ENCODE peak calls at places on chromosomes 3 and 15, in five cellular contexts. Z is stomach, C is SK-N-SH, A is transverse colon, I is esophagus muscularis mucosa. F is an unnamed sample.

GRCh38 chr3:151630938-151631417 is 102.7 kb upstream of the AADACL2 start:
- DNase-seq in A (no peak), Z (no peak), C (no peak), I (no peak), F (no peak)

GRCh38 chr15:79778378-79778990 is 118.3 kb downstream of the MTHFS start:
- DNase-seq in I (no peak), A (no peak), C (no peak), Z (no peak), F (no peak)

GRCh38 chr3:151580592-151580991 is 119.7 kb upstream of the IGSF10 start:
- DNase-seq in Z (no peak), C (no peak), A (no peak), I (no peak), F (no peak)

GRCh38 chr3:16148783-16149182 is 25.7 kb upstream of the GALNT15 start:
- DNase-seq in I (peak; percentile 96), Z (peak; percentile 33), C (no peak), A (peak; percentile 65), F (peak; percentile 96)

GRCh38 chr3:14555835-14556234 is 15.7 kb upstream of the GRIP2 start:
- DNase-seq in I (no peak), Z (peak; percentile 64), A (peak; percentile 20), C (no peak), F (no peak)

GRCh38 chr15:80208758-80209734 is 43.0 kb downstream of the CTXND1 start:
- DNase-seq in C (no peak), Z (no peak), A (no peak), I (peak; percentile 66), F (no peak)

GRCh38 chr3:170701696-170702678 is 116.1 kb upstream of the SLC7A14 start:
- DNase-seq in I (no peak), C (no peak), Z (no peak), A (no peak), F (no peak)

GRCh38 chr3:139106013-139106932 is 61.6 kb upstream of the PRR23C start:
- DNase-seq in Z (no peak), C (no peak), I (peak; percentile 87), A (no peak), F (no peak)

GRCh38 chr3:29141912-29142262 is 139.0 kb upstream of the RBMS3 start:
- DNase-seq in C (no peak), Z (no peak), I (no peak), A (no peak), F (no peak)

GRCh38 chr15:90000175-90000923 is 775 bp upstream of the ZNF710 start:
- DNase-seq in I (no peak), A (peak; percentile 65), Z (no peak), C (peak; percentile 64), F (peak; percentile 72)

GRCh38 chr3:120160050-120160449 is 65.8 kb upstream of the GSK3B start:
- DNase-seq in I (peak; percentile 94), Z (peak; percentile 73), C (no peak), A (peak; percentile 20), F (peak; percentile 87)

GRCh38 chr3:125129512-125129962 is 73.7 kb upstream of the HEG1 start:
- DNase-seq in A (peak; percentile 47), Z (peak; percentile 37), I (peak; percentile 95), C (no peak), F (peak; percentile 91)

GRCh38 chr15:40578892-40579291 is 9.8 kb downstream of the RPUSD2 start:
- DNase-seq in I (no peak), C (no peak), A (no peak), Z (no peak), F (no peak)

GRCh38 chr3:134372405-134373277 is 1.6 kb downstream of the AMOTL2 start:
- DNase-seq in I (no peak), C (no peak), Z (no peak), A (no peak), F (peak; percentile 66)

GRCh38 chr3:165526367-165526766 is 310.9 kb downstream of the BCHE start:
- DNase-seq in C (no peak), A (no peak), Z (no peak), I (no peak), F (no peak)

GRCh38 chr3:129040039-129040336 is 20.6 kb upstream of the GP9 start:
- DNase-seq in Z (no peak), A (no peak), C (no peak), I (no peak), F (peak; percentile 21)

GRCh38 chr3:194828126-194828525 is 142.4 kb downstream of the FAM43A start:
- DNase-seq in I (no peak), C (no peak), A (no peak), Z (no peak), F (no peak)

GRCh38 chr3:195034101-195034500 is 236.9 kb downstream of the XXYLT1 start:
- DNase-seq in C (no peak), Z (no peak), A (no peak), I (no peak), F (no peak)

GRCh38 chr3:182165234-182165633 is 453.5 kb downstream of the SOX2 start:
- DNase-seq in A (no peak), I (no peak), Z (peak; percentile 67), C (no peak), F (no peak)

GRCh38 chr3:52518723-52519444 is 14.8 kb downstream of the NT5DC2 start:
- DNase-seq in C (peak; percentile 77), A (peak; percentile 55), I (no peak), Z (peak; percentile 58), F (no peak)

GRCh38 chr3:169929830-169930519 is 18.6 kb downstream of the SAMD7 start:
- DNase-seq in Z (no peak), I (no peak), A (no peak), C (no peak), F (no peak)

GRCh38 chr3:160099855-160100254 is 111.2 kb downstream of the IL12A start:
- DNase-seq in I (no peak), A (no peak), Z (no peak), C (no peak), F (no peak)

GRCh38 chr3:111859061-111859973 is at the start of gene PHLDB2:
- DNase-seq in C (peak; percentile 91), I (no peak), A (peak; percentile 56), Z (peak; percentile 45), F (peak; percentile 91)

GRCh38 chr15:95325763-95326688 is 1004.5 kb upstream of the NR2F2 start:
- DNase-seq in C (no peak), A (no peak), Z (no peak), I (no peak), F (no peak)

GRCh38 chr3:195441476-195441970 is 1.3 kb downstream of the ACAP2 start:
- DNase-seq in C (peak; percentile 69), Z (no peak), A (peak; percentile 24), I (no peak), F (no peak)

GRCh38 chr3:6861331-6861988 is 545 bp downstream of the GRM7 start:
- DNase-seq in C (peak; percentile 75), Z (no peak), I (no peak), A (no peak), F (no peak)

GRCh38 chr3:6860149-6860548 is 766 bp upstream of the GRM7 start:
- DNase-seq in I (no peak), A (no peak), Z (no peak), C (peak; percentile 24), F (no peak)

GRCh38 chr3:6862880-6863195 is 1.9 kb downstream of the GRM7 start:
- DNase-seq in Z (no peak), I (no peak), C (no peak), A (no peak), F (no peak)

GRCh38 chr3:6861989-6862879 is 1.3 kb downstream of the GRM7 start:
- DNase-seq in I (no peak), Z (no peak), A (no peak), C (peak; percentile 60), F (no peak)

DNA sequence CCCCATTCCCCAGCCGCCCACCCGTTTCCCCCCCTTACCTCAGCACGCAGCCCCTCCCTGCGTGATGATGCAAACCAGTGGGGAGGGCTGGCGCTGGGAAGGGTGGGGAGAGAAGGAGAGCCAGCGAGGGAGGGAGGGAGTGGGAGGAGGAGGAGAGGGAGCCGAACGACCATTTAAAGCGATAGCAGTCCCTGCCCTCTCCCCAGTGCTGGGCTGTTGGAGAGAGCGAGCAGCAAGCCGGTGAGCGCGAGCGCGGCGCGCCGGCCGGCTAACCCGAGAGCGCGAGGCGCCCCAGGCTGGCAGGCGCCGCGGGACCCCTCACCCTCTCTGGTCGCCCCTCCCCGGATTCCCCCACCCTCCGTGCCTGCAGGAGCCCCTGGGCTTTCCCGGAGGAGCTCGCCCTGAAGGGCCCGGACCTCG is at the start of gene GRM7:
- DNase-seq in I (no peak), A (no peak), C (peak; percentile 85), Z (no peak), F (no peak)
- TF ChIP-seq POLR2AphosphoS5 in I (no peak), A (no peak), C (no peak), Z (no peak), F (no peak)

GRCh38 chr15:31227235-31227634 is 99.4 kb upstream of the KLF13 start:
- DNase-seq in C (no peak), Z (no peak), A (no peak), I (no peak), F (no peak)
- H3K4me1 ChIP-seq in C (peaks cover 5% of the 10 kb centered on the region), Z (peaks cover 46% of the 10 kb centered on the region), A (no peaks in the 10 kb centered on the region), I (peaks cover 21% of the 10 kb centered on the region), F (no peaks in the 10 kb centered on the region)

GRCh38 chr3:78791745-78792144 is 976.1 kb downstream of the ROBO1 start:
- DNase-seq in A (no peak), Z (no peak), I (no peak), C (peak; percentile 10), F (no peak)

GRCh38 chr3:78794431-78794830 is 973.4 kb downstream of the ROBO1 start:
- DNase-seq in C (no peak), I (no peak), A (no peak), Z (no peak), F (no peak)

GRCh38 chr3:78785004-78785403 is 982.8 kb downstream of the ROBO1 start:
- DNase-seq in I (no peak), Z (no peak), C (no peak), A (no peak), F (no peak)

GRCh38 chr3:78788839-78789238 is 979.0 kb downstream of the ROBO1 start:
- DNase-seq in Z (no peak), A (no peak), I (no peak), C (no peak), F (no peak)
- TF ChIP-seq EP300 in Z (no peak), A (no peak), I (no peak), C (no peak), F (no peak)

DNA sequence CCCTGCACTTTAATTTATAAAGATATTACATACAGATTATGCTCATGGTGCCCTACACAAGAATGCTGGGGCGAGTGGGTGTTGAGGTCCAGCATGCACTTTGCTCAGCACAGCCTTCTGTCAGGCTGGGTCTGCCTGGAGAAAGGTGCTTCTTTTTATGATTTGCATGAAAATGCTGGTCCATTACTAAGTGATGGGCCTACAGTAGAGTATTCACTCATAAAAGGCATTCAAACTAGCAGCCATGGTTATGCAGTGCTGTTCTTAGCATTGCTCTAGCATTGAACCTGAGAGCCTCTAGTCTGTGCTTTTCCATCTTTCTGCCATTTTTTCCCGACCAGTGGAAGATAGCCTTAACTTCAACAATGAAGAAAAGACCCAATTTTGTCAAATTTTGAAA is 12.3 kb downstream of the LNP1 start:
- DNase-seq in I (no peak), A (no peak), Z (no peak), C (no peak), F (no peak)
- TF ChIP-seq POLR2AphosphoS5 in I (no peak), A (no peak), Z (no peak), C (no peak), F (no peak)

F was measured in sigmoid colon.